ENCODE peak calls at places on chromosomes 13 and 19, in five cellular contexts. P is gastrocnemius medialis, N is heart left ventricle, D is IMR-90, W is transverse colon. F is an unnamed sample.

GRCh38 chr13:108816381-108816780 is 187.0 kb downstream of the MYO16 start:
- DNase-seq in P (no peak), N (no peak), D (no peak), W (no peak), F (no peak)

GRCh38 chr19:48413879-48414623 is 20.6 kb downstream of the GRIN2D start:
- DNase-seq in P (no peak), N (no peak), D (peak; percentile 43), W (no peak), F (no peak)

GRCh38 chr19:49983645-49984229 is 22.8 kb upstream of the SIGLEC11 start:
- DNase-seq in P (peak; percentile 33), N (no peak), D (peak; percentile 37), W (peak; percentile 68), F (peak; percentile 75)

GRCh38 chr13:73061478-73062275 is 2.9 kb downstream of the KLF5 start:
- DNase-seq in P (no peak), N (no peak), D (no peak), W (no peak), F (no peak)

GRCh38 chr13:93262729-93263128 is 36.1 kb downstream of the GPC6 start:
- DNase-seq in P (no peak), N (no peak), D (peak; percentile 85), W (no peak), F (no peak)

GRCh38 chr13:77918391-77919261 is at the start of gene EDNRB:
- DNase-seq in P (peak; percentile 14), N (peak; percentile 75), D (peak; percentile 17), W (peak; percentile 18), F (no peak)

GRCh38 chr13:43489168-43489730 is 297.5 kb downstream of the ENOX1 start:
- DNase-seq in P (no peak), N (no peak), D (no peak), W (peak; percentile 15), F (no peak)

GRCh38 chr19:46788968-46789338 is 559 bp upstream of the SLC1A5 start:
- DNase-seq in P (no peak), N (no peak), D (no peak), W (no peak), F (no peak)

GRCh38 chr19:41407271-41407670 is 9.7 kb downstream of the BCKDHA start:
- DNase-seq in P (no peak), N (no peak), D (no peak), W (no peak), F (no peak)

GRCh38 chr19:50580240-50580639 is 12.0 kb upstream of the LRRC4B start:
- DNase-seq in P (no peak), N (no peak), D (no peak), W (no peak), F (no peak)

GRCh38 chr19:51994048-51994644 is 7.5 kb upstream of the ZNF350 start:
- DNase-seq in P (no peak), N (no peak), D (no peak), W (no peak), F (no peak)

GRCh38 chr19:16571689-16572331 is 405 bp downstream of the SLC35E1 start:
- DNase-seq in P (no peak), N (peak; percentile 73), D (peak; percentile 20), W (peak; percentile 51), F (no peak)

GRCh38 chr19:31533114-31533513 is 183.9 kb upstream of the TSHZ3 start:
- DNase-seq in P (no peak), N (no peak), D (no peak), W (no peak), F (no peak)

GRCh38 chr13:54241719-54242118 is 1213.1 kb downstream of the OLFM4 start:
- DNase-seq in P (no peak), N (no peak), D (no peak), W (no peak), F (no peak)

GRCh38 chr13:42855416-42855815 is 74.0 kb downstream of the FAM216B start:
- DNase-seq in P (no peak), N (no peak), D (no peak), W (no peak), F (no peak)

GRCh38 chr13:87677334-87678234 is 6.4 kb downstream of the SLITRK5 start:
- DNase-seq in P (no peak), N (no peak), D (no peak), W (peak; percentile 14), F (peak; percentile 44)

DNA sequence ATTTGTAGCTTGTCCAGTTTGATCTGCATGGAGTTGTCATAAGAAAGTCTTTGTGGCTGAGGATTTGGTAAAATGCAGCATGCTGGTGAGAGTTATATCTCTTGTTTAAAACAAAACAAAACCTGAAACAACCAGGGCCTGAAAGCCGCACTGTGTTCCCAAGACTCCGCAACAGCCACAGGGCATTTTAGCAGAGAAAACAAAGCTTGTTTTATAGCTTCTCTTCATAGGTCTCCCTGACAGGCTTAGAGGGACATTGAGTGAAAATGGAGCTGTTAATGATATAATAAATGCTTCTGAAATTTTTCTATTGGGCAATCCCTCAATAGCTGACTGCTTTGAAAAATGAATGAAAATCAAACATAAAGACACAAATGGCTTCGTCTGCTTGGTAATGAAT is 148.7 kb upstream of the RNF113B start:
- DNase-seq in P (no peak), N (no peak), D (no peak), W (no peak), F (no peak)
- H3K27ac ChIP-seq in P (no peak overlapping the region), N (no peak overlapping the region), D (no peak overlapping the region), W (no peak overlapping the region), F (no peak overlapping the region)

GRCh38 chr19:53873451-53874383 is 6.0 kb downstream of the MYADM start:
- DNase-seq in P (no peak), N (peak; percentile 54), D (no peak), W (no peak), F (no peak)
- H3K36me3 ChIP-seq in P (no peaks in the 10 kb centered on the region), N (no peaks in the 10 kb centered on the region), D (peaks cover 44% of the 10 kb centered on the region), W (no peaks in the 10 kb centered on the region), F (peaks cover 31% of the 10 kb centered on the region)

GRCh38 chr19:38851622-38852230 is 1.9 kb upstream of the HNRNPL start:
- DNase-seq in P (peak; percentile 93), N (peak; percentile 97), D (peak; percentile 88), W (peak; percentile 97), F (peak; percentile 98)
- TF ChIP-seq POLR2A in P (peak; percentile 94), N (peak; percentile 21), D (no peak), W (peak; percentile 88), F (peak; percentile 65)

GRCh38 chr19:36032251-36033104 is at the start of gene CLIP3:
- DNase-seq in P (no peak), N (peak; percentile 87), D (peak; percentile 62), W (peak; percentile 45), F (no peak)
- H3K27ac ChIP-seq in P (no peak within 1 kb of the TSS), N (peak within 1 kb of the TSS; percentile 85), D (peak within 1 kb of the TSS; percentile 96), W (peak within 1 kb of the TSS; percentile 78), F (peak within 1 kb of the TSS; percentile 50)

GRCh38 chr13:30318026-30318425 is 10.7 kb upstream of the KATNAL1 start:
- DNase-seq in P (no peak), N (no peak), D (no peak), W (no peak), F (no peak)
- H3K36me3 ChIP-seq in P (no peaks in the 10 kb centered on the region), N (no peaks in the 10 kb centered on the region), D (no peaks in the 10 kb centered on the region), W (no peaks in the 10 kb centered on the region), F (no peaks in the 10 kb centered on the region)

GRCh38 chr19:58362272-58362994 is at the start of gene ZNF497:
- DNase-seq in P (peak; percentile 92), N (peak; percentile 99), D (peak; percentile 93), W (peak; percentile 98), F (peak; percentile 99)
- TF ChIP-seq POLR2A in P (peak; percentile 61), N (no peak), D (peak; percentile 68), W (peak; percentile 77), F (no peak)

F was measured in Peyer's patch.